ENCODE peak calls at places on chromosome 18, in eight cellular contexts. R is fibroblast of mammary gland, X is WTC11, U is ureter, Z is memory B cell, L is GM03348, J is AG08395, T is GM20000. W is an unnamed sample.

GRCh38 chr18:49628993-49629795 is 67.3 kb downstream of the LIPG start:
- DNase-seq in R (no peak), X (peak; percentile 33), U (no peak), Z (no peak), L (no peak), J (no peak), T (no peak), W (peak; percentile 11)

GRCh38 chr18:63141777-63142176 is 177.8 kb downstream of the BCL2 start:
- DNase-seq in R (no peak), X (no peak), U (no peak), Z (peak; percentile 38), L (no peak), J (no peak), T (peak; percentile 77), W (no peak)

GRCh38 chr18:69674921-69675405 is 272.7 kb downstream of the CD226 start:
- DNase-seq in R (no peak), X (no peak), U (no peak), Z (no peak), L (no peak), J (no peak), T (no peak), W (no peak)

GRCh38 chr18:56286775-56287174 is 351.6 kb downstream of the TXNL1 start:
- DNase-seq in R (peak; percentile 86), X (no peak), U (no peak), Z (no peak), L (peak; percentile 43), J (peak; percentile 45), T (no peak), W (no peak)

GRCh38 chr18:41593276-41593675 is 361.8 kb upstream of the PIK3C3 start:
- DNase-seq in R (no peak), X (no peak), U (no peak), Z (no peak), L (no peak), J (peak; percentile 2), T (no peak), W (no peak)

GRCh38 chr18:48290162-48290926 is 118.8 kb downstream of the ZBTB7C start:
- DNase-seq in R (no peak), X (no peak), U (peak; percentile 33), Z (no peak), L (no peak), J (no peak), T (no peak), W (peak; percentile 35)

GRCh38 chr18:36590621-36591580 is 237.9 kb downstream of the TPGS2 start:
- DNase-seq in R (no peak), X (no peak), U (no peak), Z (no peak), L (no peak), J (no peak), T (no peak), W (no peak)

GRCh38 chr18:31399336-31400032 is 22.9 kb downstream of the DSG4 start:
- DNase-seq in R (peak; percentile 33), X (no peak), U (no peak), Z (no peak), L (no peak), J (no peak), T (no peak), W (no peak)

GRCh38 chr18:2897015-2897414 is 50.2 kb downstream of the EMILIN2 start:
- DNase-seq in R (no peak), X (no peak), U (no peak), Z (no peak), L (no peak), J (no peak), T (no peak), W (no peak)

GRCh38 chr18:63137999-63138448 is 181.5 kb downstream of the BCL2 start:
- DNase-seq in R (no peak), X (no peak), U (no peak), Z (no peak), L (no peak), J (peak; percentile 14), T (no peak), W (no peak)

GRCh38 chr18:23144628-23145027 is 9.3 kb downstream of the CABLES1 start:
- DNase-seq in R (no peak), X (no peak), U (no peak), Z (no peak), L (no peak), J (no peak), T (no peak), W (no peak)

GRCh38 chr18:58163004-58163590 is 119.1 kb downstream of the NEDD4L start:
- DNase-seq in R (no peak), X (no peak), U (no peak), Z (no peak), L (no peak), J (no peak), T (no peak), W (no peak)

GRCh38 chr18:31657823-31658669 is 26.3 kb downstream of the B4GALT6 start:
- DNase-seq in R (peak; percentile 10), X (no peak), U (no peak), Z (no peak), L (no peak), J (no peak), T (peak; percentile 52), W (no peak)

GRCh38 chr18:58495634-58496033 is 133.3 kb downstream of the ALPK2 start:
- DNase-seq in R (peak; percentile 10), X (no peak), U (no peak), Z (no peak), L (no peak), J (no peak), T (peak; percentile 45), W (no peak)

GRCh38 chr18:11274144-11274762 is 124.9 kb upstream of the PIEZO2 start:
- DNase-seq in R (no peak), X (no peak), U (no peak), Z (no peak), L (no peak), J (no peak), T (no peak), W (no peak)

GRCh38 chr18:74610216-74610615 is 12.5 kb downstream of the ZNF407 start:
- DNase-seq in R (no peak), X (no peak), U (no peak), Z (no peak), L (no peak), J (no peak), T (no peak), W (no peak)

GRCh38 chr18:34158881-34159690 is 65.6 kb downstream of the NOL4 start:
- DNase-seq in R (peak; percentile 5), X (peak; percentile 88), U (peak; percentile 43), Z (no peak), L (peak; percentile 12), J (no peak), T (peak; percentile 12), W (no peak)

GRCh38 chr18:68083131-68083530 is 566.6 kb upstream of the DSEL start:
- DNase-seq in R (peak; percentile 81), X (no peak), U (no peak), Z (no peak), L (peak; percentile 40), J (peak; percentile 56), T (no peak), W (no peak)

GRCh38 chr18:78582131-78582789 is 397.4 kb upstream of the SALL3 start:
- DNase-seq in R (no peak), X (no peak), U (peak; percentile 32), Z (no peak), L (no peak), J (no peak), T (no peak), W (no peak)

GRCh38 chr18:2625217-2625616 is 30.3 kb upstream of the SMCHD1 start:
- DNase-seq in R (no peak), X (no peak), U (no peak), Z (no peak), L (no peak), J (no peak), T (no peak), W (no peak)

GRCh38 chr18:69622192-69622591 is 221.5 kb downstream of the DOK6 start:
- DNase-seq in R (no peak), X (no peak), U (no peak), Z (no peak), L (no peak), J (no peak), T (no peak), W (no peak)

GRCh38 chr18:76445275-76445674 is 49.8 kb downstream of the ZNF516 start:
- DNase-seq in R (peak; percentile 90), X (no peak), U (peak; percentile 23), Z (no peak), L (peak; percentile 90), J (peak; percentile 90), T (no peak), W (no peak)

GRCh38 chr18:42052137-42052708 is 97.2 kb downstream of the PIK3C3 start:
- DNase-seq in R (peak; percentile 53), X (no peak), U (no peak), Z (no peak), L (peak; percentile 20), J (peak; percentile 18), T (no peak), W (peak; percentile 32)

W was measured in SK-MEL-5.